ENCODE peak calls at places on chromosomes 2 and 18, in five cellular contexts. One of them, this sample, is unnamed. For H3K4me1, the result is how much of the 10 kb centered on the place peaks cover.

GRCh38 chr2:28662468-28663095 is 89.0 kb upstream of the PPP1CB start:
- DNase-seq in Peyer's patch: no peak
- DNase-seq in psoas muscle: no peak
- DNase-seq in suprapubic skin: no peak
- DNase-seq in naive thymus-derived CD4-positive, alpha-beta T cell: no peak
- DNase-seq in this sample: peak

GRCh38 chr2:190576565-190576964 is 42.0 kb upstream of the NEMP2 start:
- DNase-seq in Peyer's patch: no peak
- DNase-seq in psoas muscle: no peak
- DNase-seq in suprapubic skin: no peak
- DNase-seq in naive thymus-derived CD4-positive, alpha-beta T cell: no peak
- DNase-seq in this sample: no peak

GRCh38 chr18:21115519-21116411 is 4.2 kb upstream of the ROCK1 start:
- DNase-seq in Peyer's patch: no peak
- DNase-seq in psoas muscle: no peak
- DNase-seq in suprapubic skin: no peak
- DNase-seq in naive thymus-derived CD4-positive, alpha-beta T cell: no peak
- DNase-seq in this sample: no peak

GRCh38 chr2:237627463-237628321 is at the start of gene LRRFIP1:
- DNase-seq in Peyer's patch: no peak
- DNase-seq in psoas muscle: peak
- DNase-seq in suprapubic skin: no peak
- DNase-seq in naive thymus-derived CD4-positive, alpha-beta T cell: peak
- DNase-seq in this sample: no peak

GRCh38 chr2:85255813-85256581 is 71.8 kb downstream of the TGOLN2 start:
- DNase-seq in Peyer's patch: no peak
- DNase-seq in psoas muscle: no peak
- DNase-seq in suprapubic skin: no peak
- DNase-seq in naive thymus-derived CD4-positive, alpha-beta T cell: no peak
- DNase-seq in this sample: no peak

GRCh38 chr2:109166811-109167210 is 37.8 kb downstream of the SH3RF3 start:
- DNase-seq in Peyer's patch: no peak
- DNase-seq in psoas muscle: no peak
- DNase-seq in suprapubic skin: no peak
- DNase-seq in naive thymus-derived CD4-positive, alpha-beta T cell: no peak
- DNase-seq in this sample: no peak

GRCh38 chr2:18149660-18150246 is 271.3 kb downstream of the KCNS3 start:
- DNase-seq in Peyer's patch: no peak
- DNase-seq in psoas muscle: no peak
- DNase-seq in suprapubic skin: no peak
- DNase-seq in naive thymus-derived CD4-positive, alpha-beta T cell: no peak
- DNase-seq in this sample: no peak

GRCh38 chr2:112187805-112188596 is 49.8 kb downstream of the FBLN7 start:
- DNase-seq in Peyer's patch: no peak
- DNase-seq in psoas muscle: no peak
- DNase-seq in suprapubic skin: no peak
- DNase-seq in naive thymus-derived CD4-positive, alpha-beta T cell: peak
- DNase-seq in this sample: no peak

GRCh38 chr2:86042256-86043168 is 63.2 kb downstream of the POLR1A start:
- DNase-seq in Peyer's patch: no peak
- DNase-seq in psoas muscle: no peak
- DNase-seq in suprapubic skin: peak
- DNase-seq in naive thymus-derived CD4-positive, alpha-beta T cell: no peak
- DNase-seq in this sample: no peak

GRCh38 chr18:12291690-12292089 is 16.4 kb upstream of the TUBB6 start:
- DNase-seq in Peyer's patch: no peak
- DNase-seq in psoas muscle: no peak
- DNase-seq in suprapubic skin: peak
- DNase-seq in naive thymus-derived CD4-positive, alpha-beta T cell: no peak
- DNase-seq in this sample: no peak

GRCh38 chr2:95349568-95350319 is 52.6 kb downstream of the KCNIP3 start:
- DNase-seq in Peyer's patch: peak
- DNase-seq in psoas muscle: no peak
- DNase-seq in suprapubic skin: no peak
- DNase-seq in naive thymus-derived CD4-positive, alpha-beta T cell: no peak
- DNase-seq in this sample: no peak

GRCh38 chr18:23453657-23454011 is 547 bp downstream of the RIOK3 start:
- DNase-seq in Peyer's patch: no peak
- DNase-seq in psoas muscle: no peak
- DNase-seq in suprapubic skin: no peak
- DNase-seq in naive thymus-derived CD4-positive, alpha-beta T cell: peak
- DNase-seq in this sample: no peak

GRCh38 chr2:84234103-84234502 is 225.0 kb downstream of the SUCLG1 start:
- DNase-seq in Peyer's patch: no peak
- DNase-seq in psoas muscle: no peak
- DNase-seq in suprapubic skin: no peak
- DNase-seq in naive thymus-derived CD4-positive, alpha-beta T cell: no peak
- DNase-seq in this sample: no peak

GRCh38 chr2:30678410-30679137 is 128.7 kb downstream of the CAPN13 start:
- DNase-seq in Peyer's patch: no peak
- DNase-seq in psoas muscle: no peak
- DNase-seq in suprapubic skin: no peak
- DNase-seq in naive thymus-derived CD4-positive, alpha-beta T cell: no peak
- DNase-seq in this sample: no peak

GRCh38 chr2:67323209-67323991 is 73.7 kb upstream of the ETAA1 start:
- DNase-seq in Peyer's patch: no peak
- DNase-seq in psoas muscle: no peak
- DNase-seq in suprapubic skin: no peak
- DNase-seq in naive thymus-derived CD4-positive, alpha-beta T cell: no peak
- DNase-seq in this sample: no peak

GRCh38 chr2:172930871-172931255 is 144.8 kb upstream of the MAP3K20 start:
- DNase-seq in Peyer's patch: no peak
- DNase-seq in psoas muscle: no peak
- DNase-seq in suprapubic skin: no peak
- DNase-seq in naive thymus-derived CD4-positive, alpha-beta T cell: no peak
- DNase-seq in this sample: no peak

GRCh38 chr2:151777487-151777886 is 43.2 kb upstream of the NEB start:
- DNase-seq in Peyer's patch: no peak
- DNase-seq in psoas muscle: no peak
- DNase-seq in suprapubic skin: no peak
- DNase-seq in naive thymus-derived CD4-positive, alpha-beta T cell: no peak
- DNase-seq in this sample: no peak

GRCh38 chr18:56637897-56638231 is 528 bp downstream of the TXNL1 start:
- DNase-seq in Peyer's patch: no peak
- DNase-seq in psoas muscle: no peak
- DNase-seq in suprapubic skin: peak
- DNase-seq in naive thymus-derived CD4-positive, alpha-beta T cell: no peak
- DNase-seq in this sample: no peak

GRCh38 chr2:173963323-173963816 is 1.8 kb downstream of the SP3 start:
- DNase-seq in Peyer's patch: no peak
- DNase-seq in psoas muscle: no peak
- DNase-seq in suprapubic skin: peak
- DNase-seq in naive thymus-derived CD4-positive, alpha-beta T cell: peak
- DNase-seq in this sample: no peak

GRCh38 chr18:48622911-48623431 is 84.1 kb downstream of the CTIF start:
- DNase-seq in Peyer's patch: no peak
- DNase-seq in psoas muscle: no peak
- DNase-seq in suprapubic skin: no peak
- DNase-seq in naive thymus-derived CD4-positive, alpha-beta T cell: no peak
- DNase-seq in this sample: no peak

GRCh38 chr2:174618179-174618578 is 20.6 kb upstream of the WIPF1 start:
- DNase-seq in Peyer's patch: no peak
- DNase-seq in psoas muscle: no peak
- DNase-seq in suprapubic skin: no peak
- DNase-seq in naive thymus-derived CD4-positive, alpha-beta T cell: no peak
- DNase-seq in this sample: no peak

GRCh38 chr2:11742702-11743530 is 3.5 kb upstream of the LPIN1 start:
- DNase-seq in Peyer's patch: no peak
- DNase-seq in psoas muscle: peak
- DNase-seq in suprapubic skin: no peak
- DNase-seq in naive thymus-derived CD4-positive, alpha-beta T cell: no peak
- DNase-seq in this sample: no peak

GRCh38 chr2:8515390-8515761 is 166.5 kb upstream of the ID2 start:
- DNase-seq in Peyer's patch: no peak
- DNase-seq in psoas muscle: no peak
- DNase-seq in suprapubic skin: no peak
- DNase-seq in naive thymus-derived CD4-positive, alpha-beta T cell: peak
- DNase-seq in this sample: no peak

GRCh38 chr2:202378661-202379338 is 2.7 kb downstream of the BMPR2 start:
- DNase-seq in Peyer's patch: no peak
- DNase-seq in psoas muscle: no peak
- DNase-seq in suprapubic skin: no peak
- DNase-seq in naive thymus-derived CD4-positive, alpha-beta T cell: no peak
- DNase-seq in this sample: no peak

GRCh38 chr18:36960038-36960437 is 131.1 kb downstream of the KIAA1328 start:
- DNase-seq in Peyer's patch: no peak
- DNase-seq in psoas muscle: no peak
- DNase-seq in suprapubic skin: no peak
- DNase-seq in naive thymus-derived CD4-positive, alpha-beta T cell: no peak
- DNase-seq in this sample: no peak

GRCh38 chr2:63301481-63301880 is 250.9 kb downstream of the OTX1 start:
- DNase-seq in Peyer's patch: no peak
- DNase-seq in psoas muscle: no peak
- DNase-seq in suprapubic skin: no peak
- DNase-seq in naive thymus-derived CD4-positive, alpha-beta T cell: no peak
- DNase-seq in this sample: no peak

GRCh38 chr2:107303964-107304363 is 418.0 kb upstream of the ST6GAL2 start:
- DNase-seq in Peyer's patch: no peak
- DNase-seq in psoas muscle: no peak
- DNase-seq in suprapubic skin: no peak
- DNase-seq in naive thymus-derived CD4-positive, alpha-beta T cell: no peak
- DNase-seq in this sample: no peak

GRCh38 chr18:76405761-76406356 is 89.2 kb downstream of the ZNF516 start:
- DNase-seq in Peyer's patch: no peak
- DNase-seq in psoas muscle: peak
- DNase-seq in suprapubic skin: peak
- DNase-seq in naive thymus-derived CD4-positive, alpha-beta T cell: peak
- DNase-seq in this sample: peak

DNA sequence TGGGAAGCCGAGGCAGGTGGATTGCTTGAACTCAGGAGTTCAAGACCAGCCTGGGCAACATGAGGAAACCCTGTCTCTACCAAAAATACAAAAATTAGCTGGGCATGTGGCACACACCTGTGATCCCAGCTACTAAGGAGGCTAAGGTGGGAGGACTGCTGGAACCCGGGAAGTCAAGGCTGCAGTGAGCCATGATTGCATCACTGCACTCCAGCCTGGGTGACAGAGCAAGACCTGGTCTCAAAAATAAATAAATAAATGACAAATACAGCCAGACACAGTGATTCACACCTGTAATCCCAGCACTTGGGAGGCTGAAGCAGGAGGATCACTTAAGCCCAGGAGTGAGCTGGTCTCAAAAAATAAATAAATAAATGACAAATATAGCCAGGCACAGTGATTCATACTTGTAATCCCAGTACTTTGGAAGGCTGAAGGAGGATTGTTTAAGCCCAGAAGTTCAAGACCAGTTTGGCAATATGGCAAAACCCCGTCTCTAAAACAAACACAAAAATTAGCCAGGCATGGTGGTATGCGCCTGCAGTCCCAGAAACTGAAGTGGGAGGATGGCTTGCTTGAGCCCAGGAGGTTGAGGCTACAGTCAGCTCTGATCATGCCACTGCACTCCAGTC is 6.2 kb downstream of the KANSL3 start:
- DNase-seq in Peyer's patch: no peak
- DNase-seq in psoas muscle: no peak
- DNase-seq in suprapubic skin: no peak
- DNase-seq in naive thymus-derived CD4-positive, alpha-beta T cell: no peak
- DNase-seq in this sample: no peak
- H3K4me1 ChIP-seq in Peyer's patch: under half
- H3K4me1 ChIP-seq in psoas muscle: half or more
- H3K4me1 ChIP-seq in suprapubic skin: under half
- H3K4me1 ChIP-seq in naive thymus-derived CD4-positive, alpha-beta T cell: under half
- H3K4me1 ChIP-seq in this sample: under half

GRCh38 chr2:216553093-216553478 is 54.4 kb downstream of the RPL37A start:
- DNase-seq in Peyer's patch: no peak
- DNase-seq in psoas muscle: no peak
- DNase-seq in suprapubic skin: no peak
- DNase-seq in naive thymus-derived CD4-positive, alpha-beta T cell: no peak
- DNase-seq in this sample: no peak
- H3K4me1 ChIP-seq in Peyer's patch: under half
- H3K4me1 ChIP-seq in psoas muscle: under half
- H3K4me1 ChIP-seq in suprapubic skin: under half
- H3K4me1 ChIP-seq in naive thymus-derived CD4-positive, alpha-beta T cell: under half
- H3K4me1 ChIP-seq in this sample: under half

DNA sequence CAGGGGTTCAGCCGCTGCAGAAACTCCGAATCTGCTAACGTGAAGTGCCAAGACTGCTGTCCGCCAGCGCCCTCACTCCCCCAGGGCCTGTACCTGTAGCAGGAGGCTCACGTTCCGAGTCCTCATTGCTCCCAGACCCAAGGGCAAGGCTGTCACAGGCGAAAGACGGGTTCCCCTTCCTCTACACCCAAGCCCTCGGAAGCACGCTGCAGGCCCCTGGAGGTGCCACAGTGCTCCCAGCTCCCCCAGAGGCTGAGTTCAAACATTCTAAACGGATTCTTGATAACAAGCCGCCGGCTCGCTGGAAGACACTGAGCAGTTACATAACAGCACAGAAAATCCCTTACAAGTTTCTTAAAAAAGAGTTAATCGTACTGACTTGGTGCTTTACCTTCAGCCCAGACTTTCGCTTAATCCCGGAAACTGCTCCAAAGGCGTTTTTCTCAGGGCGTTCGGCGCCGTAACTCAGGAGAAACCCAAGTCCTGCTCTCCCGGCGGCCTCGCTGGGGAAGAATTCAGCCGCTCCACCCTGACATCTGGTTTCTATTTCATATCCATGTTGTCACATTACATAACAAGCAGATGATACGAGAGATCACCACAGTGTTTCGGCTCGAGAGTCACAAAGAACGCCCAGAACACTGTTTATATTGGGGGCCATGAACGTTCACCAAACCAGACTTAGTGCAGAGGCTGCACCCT is 92.0 kb downstream of the HDAC4 start:
- DNase-seq in Peyer's patch: peak
- DNase-seq in psoas muscle: peak
- DNase-seq in suprapubic skin: peak
- DNase-seq in naive thymus-derived CD4-positive, alpha-beta T cell: no peak
- DNase-seq in this sample: no peak
- H3K4me1 ChIP-seq in Peyer's patch: under half
- H3K4me1 ChIP-seq in psoas muscle: under half
- H3K4me1 ChIP-seq in suprapubic skin: half or more
- H3K4me1 ChIP-seq in naive thymus-derived CD4-positive, alpha-beta T cell: under half
- H3K4me1 ChIP-seq in this sample: under half

GRCh38 chr18:9105420-9105819 is 2.9 kb downstream of the NDUFV2 start:
- DNase-seq in Peyer's patch: no peak
- DNase-seq in psoas muscle: no peak
- DNase-seq in suprapubic skin: no peak
- DNase-seq in naive thymus-derived CD4-positive, alpha-beta T cell: no peak
- DNase-seq in this sample: no peak
- H3K4me1 ChIP-seq in Peyer's patch: under half
- H3K4me1 ChIP-seq in psoas muscle: half or more
- H3K4me1 ChIP-seq in suprapubic skin: half or more
- H3K4me1 ChIP-seq in naive thymus-derived CD4-positive, alpha-beta T cell: half or more
- H3K4me1 ChIP-seq in this sample: under half

GRCh38 chr2:64327510-64328414 is 126.2 kb upstream of the LGALSL start:
- DNase-seq in Peyer's patch: no peak
- DNase-seq in psoas muscle: peak
- DNase-seq in suprapubic skin: no peak
- DNase-seq in naive thymus-derived CD4-positive, alpha-beta T cell: peak
- DNase-seq in this sample: no peak
- H3K4me1 ChIP-seq in Peyer's patch: under half
- H3K4me1 ChIP-seq in psoas muscle: under half
- H3K4me1 ChIP-seq in suprapubic skin: under half
- H3K4me1 ChIP-seq in naive thymus-derived CD4-positive, alpha-beta T cell: under half
- H3K4me1 ChIP-seq in this sample: under half